ENCODE peak calls at places on chromosomes 13 and 19, in five cellular contexts. N, A, V, U and S are unnamed samples.

GRCh38 chr13:112722433-112723250 is 32.8 kb downstream of the ATP11A start:
- DNase-seq in U (peak), A (peak), N (peak), V (no peak), S (no peak)

GRCh38 chr19:19321143-19321577 is 531 bp downstream of the MAU2 start:
- DNase-seq in V (no peak), A (no peak), U (no peak), N (no peak), S (peak)

GRCh38 chr19:1621021-1621420 is 15.8 kb upstream of the UQCR11 start:
- DNase-seq in A (no peak), N (no peak), U (no peak), V (no peak), S (no peak)

GRCh38 chr13:42275098-42275471 is 3.1 kb downstream of the AKAP11 start:
- DNase-seq in A (no peak), U (no peak), N (no peak), V (no peak), S (no peak)

GRCh38 chr13:73533111-73533510 is 474.3 kb downstream of the KLF5 start:
- DNase-seq in N (no peak), U (peak), A (no peak), V (no peak), S (no peak)

GRCh38 chr13:51805925-51806324 is 2.0 kb upstream of the DHRS12 start:
- DNase-seq in A (no peak), V (no peak), N (no peak), U (no peak), S (no peak)

GRCh38 chr13:21800847-21801616 is 130.2 kb downstream of the FGF9 start:
- DNase-seq in N (no peak), V (no peak), A (no peak), U (no peak), S (no peak)

GRCh38 chr19:28633223-28634030 is 579.5 kb downstream of the UQCRFS1 start:
- DNase-seq in V (no peak), A (peak), U (peak), N (peak), S (peak)

GRCh38 chr19:57351867-57352266 is 796 bp downstream of the ZNF304 start:
- DNase-seq in A (no peak), U (no peak), N (no peak), V (no peak), S (no peak)

GRCh38 chr13:38308736-38309135 is 40.9 kb upstream of the UFM1 start:
- DNase-seq in V (no peak), A (no peak), U (peak), N (no peak), S (no peak)

GRCh38 chr19:18967358-18968146 is 26.5 kb upstream of the HOMER3 start:
- DNase-seq in N (peak), U (peak), V (no peak), A (no peak), S (no peak)

GRCh38 chr13:94712812-94713555 is 639 bp upstream of the SOX21 start:
- DNase-seq in V (peak), N (no peak), U (peak), A (no peak), S (no peak)